ENCODE peak calls at places on chromosome 17, in six cellular contexts. One of them, this sample, is unnamed.
A peak's percentile ranks its signal among the peaks of the same experiment; 100 is the strongest.

GRCh38 chr17:46126840-46127239 is 66.4 kb downstream of the KANSL1 start:
- DNase-seq in LoVo: no peak
- DNase-seq in endothelial cell: no peak
- DNase-seq in stimulated activated CD4-positive, alpha-beta T cell treated with anti-CD3 and anti-CD28 coated beads, Interleukin-1b, Interleukin-23, amount 100 ng/mL, for 24 hours: no peak
- DNase-seq in germinal center: no peak
- DNase-seq in DMS79: no peak
- DNase-seq in this sample: no peak

GRCh38 chr17:77929871-77930436 is 28.5 kb upstream of the TNRC6C start:
- DNase-seq in LoVo: no peak
- DNase-seq in germinal center: no peak
- DNase-seq in DMS79: no peak
- DNase-seq in endothelial cell: no peak
- DNase-seq in stimulated activated CD4-positive, alpha-beta T cell treated with anti-CD3 and anti-CD28 coated beads, Interleukin-1b, Interleukin-23, amount 100 ng/mL, for 24 hours: no peak
- DNase-seq in this sample: no peak

GRCh38 chr17:19376799-19377198 is 1.5 kb upstream of the MAPK7 start:
- DNase-seq in endothelial cell: no peak
- DNase-seq in stimulated activated CD4-positive, alpha-beta T cell treated with anti-CD3 and anti-CD28 coated beads, Interleukin-1b, Interleukin-23, amount 100 ng/mL, for 24 hours: no peak
- DNase-seq in germinal center: no peak
- DNase-seq in DMS79: peak; percentile 22
- DNase-seq in LoVo: peak; percentile 24
- DNase-seq in this sample: peak; percentile 13

GRCh38 chr17:2965621-2966275 is 97.7 kb downstream of the OR1D5 start:
- DNase-seq in germinal center: no peak
- DNase-seq in stimulated activated CD4-positive, alpha-beta T cell treated with anti-CD3 and anti-CD28 coated beads, Interleukin-1b, Interleukin-23, amount 100 ng/mL, for 24 hours: no peak
- DNase-seq in DMS79: no peak
- DNase-seq in LoVo: no peak
- DNase-seq in endothelial cell: no peak
- DNase-seq in this sample: peak; percentile 25

GRCh38 chr17:36668824-36669223 is 67.4 kb downstream of the MRM1 start:
- DNase-seq in germinal center: no peak
- DNase-seq in stimulated activated CD4-positive, alpha-beta T cell treated with anti-CD3 and anti-CD28 coated beads, Interleukin-1b, Interleukin-23, amount 100 ng/mL, for 24 hours: no peak
- DNase-seq in endothelial cell: no peak
- DNase-seq in DMS79: no peak
- DNase-seq in LoVo: no peak
- DNase-seq in this sample: no peak

GRCh38 chr17:31758646-31759045 is 100.4 kb downstream of the COPRS start:
- DNase-seq in DMS79: no peak
- DNase-seq in germinal center: no peak
- DNase-seq in stimulated activated CD4-positive, alpha-beta T cell treated with anti-CD3 and anti-CD28 coated beads, Interleukin-1b, Interleukin-23, amount 100 ng/mL, for 24 hours: no peak
- DNase-seq in endothelial cell: no peak
- DNase-seq in LoVo: no peak
- DNase-seq in this sample: no peak

GRCh38 chr17:47830991-47831933 is at the start of the genes LRRC46 and MRPL10:
- DNase-seq in germinal center: peak; percentile 97
- DNase-seq in LoVo: peak; percentile 97
- DNase-seq in stimulated activated CD4-positive, alpha-beta T cell treated with anti-CD3 and anti-CD28 coated beads, Interleukin-1b, Interleukin-23, amount 100 ng/mL, for 24 hours: peak; percentile 87
- DNase-seq in endothelial cell: peak; percentile 94
- DNase-seq in DMS79: peak; percentile 88
- DNase-seq in this sample: peak; percentile 93

GRCh38 chr17:73681946-73682345 is 37.7 kb upstream of the SDK2 start:
- DNase-seq in germinal center: no peak
- DNase-seq in stimulated activated CD4-positive, alpha-beta T cell treated with anti-CD3 and anti-CD28 coated beads, Interleukin-1b, Interleukin-23, amount 100 ng/mL, for 24 hours: no peak
- DNase-seq in DMS79: no peak
- DNase-seq in endothelial cell: no peak
- DNase-seq in LoVo: no peak
- DNase-seq in this sample: no peak

GRCh38 chr17:81537343-81537855 is 9.2 kb downstream of the FSCN2 start:
- DNase-seq in stimulated activated CD4-positive, alpha-beta T cell treated with anti-CD3 and anti-CD28 coated beads, Interleukin-1b, Interleukin-23, amount 100 ng/mL, for 24 hours: no peak
- DNase-seq in endothelial cell: peak; percentile 59
- DNase-seq in DMS79: peak; percentile 55
- DNase-seq in germinal center: peak; percentile 64
- DNase-seq in LoVo: no peak
- DNase-seq in this sample: peak; percentile 36

GRCh38 chr17:691423-691822 is 23.2 kb downstream of the VPS53 start:
- DNase-seq in DMS79: no peak
- DNase-seq in stimulated activated CD4-positive, alpha-beta T cell treated with anti-CD3 and anti-CD28 coated beads, Interleukin-1b, Interleukin-23, amount 100 ng/mL, for 24 hours: no peak
- DNase-seq in endothelial cell: no peak
- DNase-seq in LoVo: no peak
- DNase-seq in germinal center: no peak
- DNase-seq in this sample: peak; percentile 62

GRCh38 chr17:75877752-75878173 is 618 bp downstream of the TRIM47 start:
- DNase-seq in LoVo: peak; percentile 76
- DNase-seq in endothelial cell: peak; percentile 68
- DNase-seq in DMS79: no peak
- DNase-seq in stimulated activated CD4-positive, alpha-beta T cell treated with anti-CD3 and anti-CD28 coated beads, Interleukin-1b, Interleukin-23, amount 100 ng/mL, for 24 hours: no peak
- DNase-seq in germinal center: peak; percentile 69
- DNase-seq in this sample: peak; percentile 83

GRCh38 chr17:43410557-43411368 is 12.0 kb downstream of the ARL4D start:
- DNase-seq in LoVo: no peak
- DNase-seq in DMS79: no peak
- DNase-seq in endothelial cell: no peak
- DNase-seq in germinal center: no peak
- DNase-seq in stimulated activated CD4-positive, alpha-beta T cell treated with anti-CD3 and anti-CD28 coated beads, Interleukin-1b, Interleukin-23, amount 100 ng/mL, for 24 hours: no peak
- DNase-seq in this sample: peak; percentile 22

GRCh38 chr17:79391808-79392233 is 219.0 kb downstream of the RBFOX3 start:
- DNase-seq in germinal center: peak; percentile 76
- DNase-seq in LoVo: peak; percentile 74
- DNase-seq in DMS79: no peak
- DNase-seq in endothelial cell: peak; percentile 89
- DNase-seq in stimulated activated CD4-positive, alpha-beta T cell treated with anti-CD3 and anti-CD28 coated beads, Interleukin-1b, Interleukin-23, amount 100 ng/mL, for 24 hours: peak; percentile 44
- DNase-seq in this sample: peak; percentile 67

GRCh38 chr17:78993241-78993956 is 13.7 kb upstream of the LGALS3BP start:
- DNase-seq in germinal center: peak; percentile 51
- DNase-seq in stimulated activated CD4-positive, alpha-beta T cell treated with anti-CD3 and anti-CD28 coated beads, Interleukin-1b, Interleukin-23, amount 100 ng/mL, for 24 hours: no peak
- DNase-seq in endothelial cell: peak; percentile 76
- DNase-seq in LoVo: peak; percentile 25
- DNase-seq in DMS79: no peak
- DNase-seq in this sample: peak; percentile 50

GRCh38 chr17:6455321-6455705 is 11.1 kb downstream of the PIMREG start:
- DNase-seq in DMS79: no peak
- DNase-seq in LoVo: no peak
- DNase-seq in endothelial cell: peak; percentile 54
- DNase-seq in germinal center: peak; percentile 55
- DNase-seq in stimulated activated CD4-positive, alpha-beta T cell treated with anti-CD3 and anti-CD28 coated beads, Interleukin-1b, Interleukin-23, amount 100 ng/mL, for 24 hours: no peak
- DNase-seq in this sample: no peak

GRCh38 chr17:18191071-18191667 is 7.5 kb downstream of the ALKBH5 start:
- DNase-seq in stimulated activated CD4-positive, alpha-beta T cell treated with anti-CD3 and anti-CD28 coated beads, Interleukin-1b, Interleukin-23, amount 100 ng/mL, for 24 hours: no peak
- DNase-seq in germinal center: no peak
- DNase-seq in endothelial cell: no peak
- DNase-seq in DMS79: no peak
- DNase-seq in LoVo: no peak
- DNase-seq in this sample: no peak

GRCh38 chr17:76598004-76598439 is 12.4 kb upstream of the ST6GALNAC2 start:
- DNase-seq in DMS79: peak; percentile 41
- DNase-seq in LoVo: no peak
- DNase-seq in germinal center: no peak
- DNase-seq in stimulated activated CD4-positive, alpha-beta T cell treated with anti-CD3 and anti-CD28 coated beads, Interleukin-1b, Interleukin-23, amount 100 ng/mL, for 24 hours: no peak
- DNase-seq in endothelial cell: no peak
- DNase-seq in this sample: no peak

GRCh38 chr17:81371910-81372760 is 23.1 kb upstream of the BAHCC1 start:
- DNase-seq in LoVo: peak; percentile 9
- DNase-seq in endothelial cell: peak; percentile 54
- DNase-seq in germinal center: no peak
- DNase-seq in DMS79: no peak
- DNase-seq in stimulated activated CD4-positive, alpha-beta T cell treated with anti-CD3 and anti-CD28 coated beads, Interleukin-1b, Interleukin-23, amount 100 ng/mL, for 24 hours: no peak
- DNase-seq in this sample: peak; percentile 59

GRCh38 chr17:11682646-11683045 is 84.4 kb downstream of the DNAH9 start:
- DNase-seq in DMS79: no peak
- DNase-seq in stimulated activated CD4-positive, alpha-beta T cell treated with anti-CD3 and anti-CD28 coated beads, Interleukin-1b, Interleukin-23, amount 100 ng/mL, for 24 hours: no peak
- DNase-seq in endothelial cell: no peak
- DNase-seq in LoVo: no peak
- DNase-seq in germinal center: no peak
- DNase-seq in this sample: peak; percentile 8

GRCh38 chr17:32104158-32104557 is 38.1 kb upstream of the RHOT1 start:
- DNase-seq in LoVo: no peak
- DNase-seq in DMS79: no peak
- DNase-seq in endothelial cell: no peak
- DNase-seq in stimulated activated CD4-positive, alpha-beta T cell treated with anti-CD3 and anti-CD28 coated beads, Interleukin-1b, Interleukin-23, amount 100 ng/mL, for 24 hours: no peak
- DNase-seq in germinal center: no peak
- DNase-seq in this sample: no peak

GRCh38 chr17:1232786-1233185 is 37.5 kb upstream of the BHLHA9 start:
- DNase-seq in LoVo: no peak
- DNase-seq in DMS79: no peak
- DNase-seq in germinal center: no peak
- DNase-seq in endothelial cell: no peak
- DNase-seq in stimulated activated CD4-positive, alpha-beta T cell treated with anti-CD3 and anti-CD28 coated beads, Interleukin-1b, Interleukin-23, amount 100 ng/mL, for 24 hours: no peak
- DNase-seq in this sample: no peak

GRCh38 chr17:10471853-10472252 is 2.5 kb upstream of the MYH4 start:
- DNase-seq in germinal center: no peak
- DNase-seq in endothelial cell: no peak
- DNase-seq in stimulated activated CD4-positive, alpha-beta T cell treated with anti-CD3 and anti-CD28 coated beads, Interleukin-1b, Interleukin-23, amount 100 ng/mL, for 24 hours: no peak
- DNase-seq in LoVo: peak; percentile 12
- DNase-seq in DMS79: no peak
- DNase-seq in this sample: no peak

GRCh38 chr17:64536913-64537312 is 30.1 kb downstream of the CEP95 start:
- DNase-seq in stimulated activated CD4-positive, alpha-beta T cell treated with anti-CD3 and anti-CD28 coated beads, Interleukin-1b, Interleukin-23, amount 100 ng/mL, for 24 hours: no peak
- DNase-seq in germinal center: no peak
- DNase-seq in DMS79: no peak
- DNase-seq in endothelial cell: no peak
- DNase-seq in LoVo: no peak
- DNase-seq in this sample: no peak

GRCh38 chr17:76271669-76272540 is 6.8 kb downstream of the UBALD2 start:
- DNase-seq in endothelial cell: peak; percentile 43
- DNase-seq in stimulated activated CD4-positive, alpha-beta T cell treated with anti-CD3 and anti-CD28 coated beads, Interleukin-1b, Interleukin-23, amount 100 ng/mL, for 24 hours: no peak
- DNase-seq in LoVo: no peak
- DNase-seq in germinal center: peak; percentile 77
- DNase-seq in DMS79: no peak
- DNase-seq in this sample: no peak